ENCODE peak calls at places on chromosome 6, in five cellular contexts. C is GM12878, J is SK-N-SH, V is HepG2, Z is K562. S is an unnamed sample.

GRCh38 chr6:138161118-138161433 is 663 bp upstream of the ARFGEF3 start:
- DNase-seq in C (no peak), J (no peak), Z (no peak), V (no peak), S (no peak)

GRCh38 chr6:83231146-83231545 is 38.0 kb downstream of the RWDD2A start:
- DNase-seq in Z (no peak), J (no peak), C (no peak), V (no peak), S (no peak)

GRCh38 chr6:34304164-34304563 is 55.4 kb upstream of the SMIM29 start:
- DNase-seq in V (no peak), J (no peak), C (no peak), Z (no peak), S (no peak)

GRCh38 chr6:154080434-154081189 is 41.6 kb downstream of the OPRM1 start:
- DNase-seq in C (no peak), J (no peak), Z (no peak), V (no peak), S (no peak)

GRCh38 chr6:32947552-32948465 is 5.1 kb downstream of the HLA-DMA start:
- DNase-seq in C (peak; percentile 56), J (peak; percentile 21), Z (no peak), V (peak; percentile 58), S (peak; percentile 59)

GRCh38 chr6:44268095-44268628 is 2.1 kb upstream of the TMEM151B start:
- DNase-seq in C (no peak), J (peak; percentile 75), Z (peak; percentile 76), V (peak; percentile 60), S (peak; percentile 79)

GRCh38 chr6:88868559-88868860 is 94.9 kb downstream of the RNGTT start:
- DNase-seq in J (no peak), V (no peak), Z (no peak), C (no peak), S (no peak)

GRCh38 chr6:83536034-83536646 is 23.8 kb downstream of the PRSS35 start:
- DNase-seq in Z (peak; percentile 57), C (peak; percentile 8), J (no peak), V (peak; percentile 29), S (peak; percentile 48)

GRCh38 chr6:35040398-35040797 is 100.7 kb downstream of the TCP11 start:
- DNase-seq in C (no peak), Z (no peak), J (no peak), V (no peak), S (no peak)

GRCh38 chr6:143227675-143228074 is 167.0 kb downstream of the AIG1 start:
- DNase-seq in J (no peak), V (no peak), C (no peak), Z (no peak), S (no peak)

GRCh38 chr6:72946766-72947165 is 278.5 kb downstream of the KHDC1L start:
- DNase-seq in V (peak; percentile 3), Z (no peak), J (no peak), C (no peak), S (no peak)
- TF ChIP-seq FOXM1 in V (no peak), Z (no peak), J (no peak), C (no peak), S (no peak)

GRCh38 chr6:159655409-159655988 is 37.5 kb downstream of the SOD2 start:
- DNase-seq in Z (no peak), J (no peak), V (no peak), C (no peak), S (no peak)
- TF ChIP-seq FOXM1 in Z (no peak), J (no peak), V (no peak), C (no peak), S (no peak)

DNA sequence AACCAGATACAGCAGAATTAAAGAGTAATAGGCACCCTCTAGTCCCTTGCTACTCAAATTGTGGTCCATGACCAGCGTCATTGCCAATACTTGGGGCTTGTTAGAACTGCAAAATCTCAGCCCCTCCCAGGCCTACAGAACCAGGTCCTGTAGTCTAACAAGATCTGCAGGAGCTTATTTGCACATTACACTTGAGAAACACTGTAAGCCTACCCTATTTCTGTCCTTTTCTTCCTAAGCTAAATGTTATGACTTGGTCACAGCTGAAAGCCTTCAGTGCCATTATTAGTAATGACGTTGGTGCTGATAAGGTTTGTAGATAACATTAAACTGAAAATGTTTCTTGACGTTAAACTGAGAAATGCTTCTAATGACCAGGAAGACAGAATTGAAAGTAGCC is 36.6 kb downstream of the CARMIL1 start:
- DNase-seq in Z (no peak), J (no peak), C (no peak), V (no peak), S (no peak)
- TF ChIP-seq FOXM1 in Z (no peak), J (no peak), C (no peak), V (no peak), S (no peak)

GRCh38 chr6:64238071-64238470 is 602.5 kb downstream of the PHF3 start:
- DNase-seq in J (no peak), Z (no peak), V (no peak), C (no peak), S (no peak)
- TF ChIP-seq FOXM1 in J (no peak), Z (no peak), V (no peak), C (no peak), S (no peak)

GRCh38 chr6:107185570-107185969 is 70.3 kb upstream of the BEND3 start:
- DNase-seq in Z (no peak), J (peak; percentile 41), V (peak; percentile 29), C (no peak), S (peak; percentile 46)
- TF ChIP-seq FOXM1 in Z (no peak), J (no peak), V (no peak), C (no peak), S (no peak)

DNA sequence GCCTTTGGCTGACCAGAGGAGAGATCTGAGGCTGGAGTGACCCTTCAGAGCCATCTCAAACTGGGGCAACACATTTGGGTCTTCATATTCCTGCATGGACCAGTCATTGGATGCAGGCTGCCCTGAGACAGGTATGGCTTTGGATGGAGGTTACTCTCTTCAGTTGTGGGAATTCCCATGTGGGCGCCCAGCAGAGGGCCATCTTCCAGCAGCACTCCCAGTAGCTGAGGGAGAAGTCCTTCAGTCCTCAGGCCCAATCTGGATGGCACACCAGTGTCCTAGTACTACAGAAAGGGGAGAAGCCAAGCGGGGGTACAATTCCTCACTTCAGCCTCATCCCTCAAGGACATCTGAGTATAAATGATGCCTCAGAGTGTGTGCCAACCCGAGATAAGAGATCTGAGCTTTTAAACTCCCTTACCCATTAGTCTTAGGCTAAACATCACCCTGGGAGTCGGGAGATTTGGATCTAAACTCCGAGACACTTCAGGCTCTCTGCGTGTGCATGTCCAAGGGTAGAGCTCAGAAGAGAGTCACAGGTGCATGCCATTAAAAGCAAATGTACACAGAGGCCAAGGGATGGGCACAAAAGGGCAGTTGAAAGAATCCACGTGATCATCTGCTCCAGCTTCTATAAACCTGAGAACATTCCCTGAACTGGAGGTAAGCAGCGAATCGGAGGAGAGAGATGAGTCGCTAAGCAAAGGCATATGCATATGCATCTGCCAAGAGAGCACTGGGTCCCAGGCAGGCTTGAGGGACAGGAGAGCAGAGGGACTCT is 204.6 kb downstream of the CD83 start:
- DNase-seq in V (no peak), C (no peak), Z (no peak), J (no peak), S (no peak)
- TF ChIP-seq FOXM1 in V (no peak), C (no peak), Z (no peak), J (no peak), S (no peak)

S was measured in HEK293T.